ENCODE peak calls at places on chromosomes 1 and 21, in four cellular contexts. C is mesendoderm, Y is IMR-90, S is H1. D is an unnamed sample.

GRCh38 chr1:204419064-204419403 is 7.4 kb upstream of the PPP1R15B start:
- DNase-seq in C (peak; percentile 52), Y (peak; percentile 52), S (no peak), D (no peak)

GRCh38 chr1:204885288-204885711 is 14.6 kb downstream of the NFASC start:
- DNase-seq in C (no peak), Y (no peak), S (peak; percentile 27), D (no peak)

GRCh38 chr1:206663832-206664652 is 20.7 kb upstream of the MAPKAPK2 start:
- DNase-seq in C (peak; percentile 86), Y (peak; percentile 66), S (peak; percentile 92), D (peak; percentile 85)

GRCh38 chr1:24457866-24458265 is 42.3 kb downstream of the NIPAL3 start:
- DNase-seq in C (no peak), Y (no peak), S (no peak), D (no peak)

GRCh38 chr1:226526801-226527595 is 21.6 kb upstream of the STUM start:
- DNase-seq in C (peak; percentile 89), Y (peak; percentile 9), S (peak; percentile 73), D (peak; percentile 85)

GRCh38 chr1:98428864-98429263 is 232.7 kb upstream of the SNX7 start:
- DNase-seq in C (no peak), Y (no peak), S (no peak), D (no peak)

GRCh38 chr1:24416666-24417391 is 1.2 kb downstream of the NIPAL3 start:
- DNase-seq in C (peak; percentile 67), Y (peak; percentile 100), S (no peak), D (no peak)

GRCh38 chr1:39378377-39378776 is 113.1 kb upstream of the BMP8A start:
- DNase-seq in C (peak; percentile 81), Y (no peak), S (no peak), D (peak; percentile 51)

GRCh38 chr1:170804879-170805278 is 130.5 kb upstream of the MROH9 start:
- DNase-seq in C (no peak), Y (no peak), S (no peak), D (no peak)

GRCh38 chr21:37605006-37605405 is 238.4 kb downstream of the DYRK1A start:
- DNase-seq in C (no peak), Y (no peak), S (no peak), D (no peak)

GRCh38 chr1:64969305-64970066 is 3.1 kb upstream of the JAK1 start:
- DNase-seq in C (no peak), Y (peak; percentile 11), S (no peak), D (no peak)

GRCh38 chr1:11337536-11338350 is 64.7 kb downstream of the UBIAD1 start:
- DNase-seq in C (peak; percentile 61), Y (no peak), S (peak; percentile 89), D (peak; percentile 80)

GRCh38 chr1:2791027-2791760 is 10.3 kb downstream of the TTC34 start:
- DNase-seq in C (no peak), Y (no peak), S (no peak), D (no peak)

GRCh38 chr1:2788506-2789163 is 12.9 kb downstream of the TTC34 start:
- DNase-seq in C (no peak), Y (no peak), S (no peak), D (no peak)

GRCh38 chr1:2787163-2787911 is 14.2 kb downstream of the TTC34 start:
- DNase-seq in C (no peak), Y (no peak), S (no peak), D (no peak)

GRCh38 chr1:2789164-2789985 is 12.1 kb downstream of the TTC34 start:
- DNase-seq in C (no peak), Y (no peak), S (no peak), D (no peak)

DNA sequence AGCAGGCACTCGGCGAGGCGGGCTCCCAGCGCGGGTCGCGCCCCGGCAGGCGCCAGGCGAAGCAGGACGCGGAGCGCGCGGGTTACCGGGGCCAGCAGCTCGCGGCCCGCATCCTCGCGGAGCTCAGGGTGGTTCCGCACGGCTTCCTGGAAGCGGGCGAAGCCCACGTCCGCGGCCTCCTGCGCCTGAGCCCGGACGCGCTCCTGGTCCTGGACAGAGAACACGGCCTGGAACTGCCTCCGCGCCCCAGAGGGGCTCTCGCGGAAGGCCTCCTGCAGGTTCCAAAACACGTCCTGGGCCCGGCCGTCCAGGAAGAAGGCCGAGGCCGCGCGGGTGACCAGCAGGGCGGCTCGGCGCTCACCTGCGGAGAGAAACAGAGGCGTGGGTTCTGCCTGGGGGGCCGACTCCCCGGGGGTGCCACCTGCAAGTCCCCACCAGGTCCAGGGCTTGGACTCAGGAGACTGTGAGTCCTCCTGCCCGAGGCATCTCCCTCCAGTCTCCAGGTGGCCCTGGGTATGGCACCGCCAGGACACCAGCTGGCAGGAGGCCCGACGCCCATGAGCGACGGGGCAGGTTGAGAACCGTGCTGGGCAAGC is 11.4 kb downstream of the TTC34 start:
- DNase-seq in C (no peak), Y (no peak), S (no peak), D (no peak)
- H3K23ac ChIP-seq in C (no peak overlapping the region), Y (no peak overlapping the region), S (no peak overlapping the region), D (no peak overlapping the region)

DNA sequence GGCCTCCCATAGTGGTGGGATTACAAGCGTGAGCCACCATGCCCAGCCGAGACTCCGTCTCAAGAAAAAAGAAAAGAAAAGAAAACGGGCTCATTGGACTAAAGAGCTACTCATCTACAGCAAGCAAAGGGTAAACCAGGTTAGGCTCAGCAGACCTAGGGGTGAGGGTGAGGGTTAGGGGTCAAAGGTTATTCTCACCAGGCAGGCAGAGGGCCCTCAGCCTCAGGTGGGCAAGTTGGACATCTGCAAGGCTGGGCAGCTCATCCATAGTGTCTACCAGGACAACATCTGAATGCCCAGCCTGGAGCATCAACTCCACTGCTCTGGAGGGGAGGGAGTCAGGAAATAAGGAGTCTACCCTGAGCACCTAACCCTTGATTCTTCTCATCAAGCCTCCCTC is 3.5 kb downstream of the MTMR11 start:
- DNase-seq in C (no peak), Y (no peak), S (no peak), D (no peak)
- H4K5ac ChIP-seq in C (no peak overlapping the region), Y (no peak overlapping the region), S (no peak overlapping the region), D (no peak overlapping the region)

DNA sequence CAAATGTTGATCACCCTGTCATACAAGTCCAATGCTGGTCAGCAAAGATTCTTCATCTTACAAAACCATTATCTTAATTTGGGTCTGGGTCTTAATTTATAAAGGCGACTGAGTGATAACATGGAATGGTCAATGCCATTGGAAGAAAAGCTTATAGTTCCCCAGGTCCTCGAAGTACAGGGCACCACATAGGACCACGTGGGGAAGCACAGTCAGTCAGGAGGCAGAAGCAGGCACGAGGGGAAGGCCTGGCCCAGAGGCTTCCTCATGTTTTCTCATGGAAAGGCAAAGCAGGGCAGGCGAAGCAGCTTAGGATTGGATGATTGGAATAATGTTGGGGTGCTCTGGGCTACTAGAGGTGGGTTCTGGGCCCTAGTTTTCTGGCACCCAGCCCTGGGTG is 175.7 kb downstream of the FASLG start:
- DNase-seq in C (no peak), Y (no peak), S (no peak), D (no peak)
- H3K18ac ChIP-seq in C (no peak overlapping the region), Y (peak overlapping the region; percentile 20), S (no peak overlapping the region), D (no peak overlapping the region)

GRCh38 chr1:156669794-156670193 is 7.4 kb downstream of the NES start:
- DNase-seq in C (no peak), Y (no peak), S (no peak), D (no peak)

GRCh38 chr1:156666862-156667609 is 10.2 kb downstream of the NES start:
- DNase-seq in C (peak; percentile 77), Y (no peak), S (no peak), D (no peak)

GRCh38 chr1:156667610-156667967 is 9.6 kb downstream of the NES start:
- DNase-seq in C (no peak), Y (peak; percentile 25), S (no peak), D (no peak)

GRCh38 chr1:156668801-156669637 is 8.2 kb downstream of the NES start:
- DNase-seq in C (peak; percentile 96), Y (no peak), S (peak; percentile 79), D (peak; percentile 81)

DNA sequence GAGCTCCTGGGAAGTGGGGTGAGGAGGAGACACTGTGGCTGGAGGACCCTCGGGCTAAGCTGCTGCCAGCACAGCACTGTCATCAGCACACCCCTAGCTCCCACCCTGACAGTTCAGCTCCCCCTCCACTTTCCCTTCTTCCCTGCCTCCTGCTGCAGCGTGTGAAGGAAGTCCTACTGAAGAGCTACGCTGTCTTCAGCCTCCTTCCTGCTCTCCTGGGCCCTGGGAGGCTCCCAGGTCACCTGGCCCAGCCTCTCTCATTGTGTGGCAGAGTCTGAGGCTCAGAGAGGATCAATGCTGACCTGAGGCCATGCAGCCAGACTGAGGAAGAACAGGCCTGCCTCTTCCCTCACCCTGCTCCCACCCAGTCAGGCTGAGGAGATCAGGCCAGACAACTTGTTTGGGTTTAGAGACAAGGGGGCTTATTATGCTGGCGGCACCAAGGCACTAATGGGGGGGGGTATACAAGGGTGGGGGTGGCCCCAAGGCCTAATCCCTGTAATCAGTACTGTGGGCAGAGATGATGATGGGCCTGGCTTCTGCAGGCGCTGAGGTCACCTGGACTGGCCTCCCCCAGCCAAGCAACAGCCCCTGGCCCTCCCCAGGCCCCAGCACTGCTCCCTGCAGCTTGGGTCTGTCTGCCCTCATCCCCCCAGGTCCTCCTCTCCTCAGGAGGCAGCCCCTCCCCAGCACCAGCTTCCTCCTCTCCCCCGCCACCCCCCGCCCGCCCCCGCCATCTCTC is 9.1 kb downstream of the NES start:
- DNase-seq in C (peak; percentile 95), Y (no peak), S (peak; percentile 58), D (peak; percentile 59)
- H3K23ac ChIP-seq in C (peak overlapping the region; percentile 86), Y (peak overlapping the region; percentile 22), S (no peak overlapping the region), D (no peak overlapping the region)

GRCh38 chr1:201944639-201945038 is 1.7 kb downstream of the LMOD1 start:
- DNase-seq in C (no peak), Y (peak; percentile 21), S (no peak), D (no peak)
- H4K5ac ChIP-seq in C (no peak overlapping the region), Y (peak overlapping the region; percentile 38), S (no peak overlapping the region), D (no peak overlapping the region)

DNA sequence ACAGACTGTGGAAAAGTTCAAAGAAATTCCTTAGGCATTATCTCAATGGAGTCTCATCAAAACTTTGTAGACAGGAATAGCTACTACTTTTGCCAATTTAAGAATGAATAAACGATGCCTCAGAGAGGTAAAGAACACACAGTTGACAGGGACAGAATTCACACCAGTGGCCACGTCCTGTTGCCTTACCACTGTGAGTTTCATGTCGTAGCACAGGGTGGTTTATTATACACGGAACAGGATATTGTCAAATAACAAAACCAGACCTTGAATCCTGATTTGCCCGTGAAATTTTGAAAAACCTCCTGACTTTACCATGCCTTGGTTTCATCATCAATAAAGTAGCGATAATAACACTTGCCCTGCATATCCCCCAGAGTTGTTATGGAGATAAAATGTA is 408.0 kb upstream of the RUNX1 start:
- DNase-seq in C (no peak), Y (no peak), S (no peak), D (no peak)
- H3K18ac ChIP-seq in C (no peak overlapping the region), Y (no peak overlapping the region), S (no peak overlapping the region), D (no peak overlapping the region)

GRCh38 chr21:44327603-44327974 is 11.6 kb downstream of the CFAP410 start:
- DNase-seq in C (no peak), Y (no peak), S (no peak), D (no peak)
- H3K23ac ChIP-seq in C (no peak overlapping the region), Y (no peak overlapping the region), S (no peak overlapping the region), D (no peak overlapping the region)